ENCODE peak calls at places on chromosomes 13 and 19, in five cellular contexts. T is GM23338; E is effector memory CD4-positive, alpha-beta T cell; D is left ventricle myocardium inferior; B is stomach. V is an unnamed sample. For H3K4me1 and H3K36me3, the result is how much of the 10 kb centered on the place peaks cover.

GRCh38 chr13:101530293-101530692 is 77.8 kb downstream of the ITGBL1 start:
- DNase-seq in T (no peak), E (no peak), D (no peak), B (no peak), V (no peak)

GRCh38 chr19:16116067-16116466 is 4.4 kb downstream of the RAB8A start:
- DNase-seq in T (no peak), E (no peak), D (no peak), B (no peak), V (peak)

GRCh38 chr13:48161530-48162179 is 66.8 kb upstream of the MED4 start:
- DNase-seq in T (no peak), E (no peak), D (peak), B (peak), V (peak)

GRCh38 chr13:34344761-34345600 is 527.0 kb downstream of the RFC3 start:
- DNase-seq in T (no peak), E (no peak), D (no peak), B (no peak), V (no peak)

GRCh38 chr19:29682236-29682895 is 17.1 kb downstream of the PLEKHF1 start:
- DNase-seq in T (no peak), E (no peak), D (no peak), B (no peak), V (no peak)

GRCh38 chr13:76481738-76482137 is 404.5 kb downstream of the KCTD12 start:
- DNase-seq in T (no peak), E (no peak), D (no peak), B (no peak), V (no peak)

GRCh38 chr19:1243768-1244692 is 2.5 kb downstream of the ATP5F1D start:
- DNase-seq in T (peak), E (peak), D (peak), B (peak), V (peak)

GRCh38 chr19:58387338-58388174 is 487 bp downstream of the RPS5 start:
- DNase-seq in T (no peak), E (no peak), D (no peak), B (no peak), V (no peak)

GRCh38 chr13:27022571-27023311 is 148.9 kb downstream of the USP12 start:
- DNase-seq in T (no peak), E (no peak), D (no peak), B (peak), V (no peak)

GRCh38 chr19:50214699-50215543 is 11.5 kb downstream of the MYH14 start:
- DNase-seq in T (peak), E (no peak), D (no peak), B (peak), V (peak)

GRCh38 chr19:46546194-46546896 is 50.7 kb upstream of the PNMA8B start:
- DNase-seq in T (peak), E (no peak), D (no peak), B (peak), V (peak)

GRCh38 chr19:40542197-40542859 is 34.3 kb upstream of the SHKBP1 start:
- DNase-seq in T (no peak), E (no peak), D (peak), B (peak), V (no peak)

GRCh38 chr13:38686635-38687245 is at the start of gene FREM2:
- DNase-seq in T (peak), E (no peak), D (no peak), B (peak), V (peak)

GRCh38 chr13:80132741-80133601 is 208.0 kb downstream of the SPRY2 start:
- DNase-seq in T (peak), E (no peak), D (peak), B (peak), V (peak)

GRCh38 chr13:76210262-76210661 is 574.1 kb downstream of the LMO7 start:
- DNase-seq in T (no peak), E (no peak), D (peak), B (no peak), V (peak)

GRCh38 chr19:41862445-41862986 is 2.5 kb downstream of the RPS19 start:
- DNase-seq in T (no peak), E (no peak), D (no peak), B (no peak), V (no peak)

GRCh38 chr19:41861846-41862245 is 1.8 kb downstream of the RPS19 start:
- DNase-seq in T (no peak), E (no peak), D (no peak), B (no peak), V (no peak)

GRCh38 chr19:41863209-41863931 is 3.3 kb downstream of the RPS19 start:
- DNase-seq in T (no peak), E (no peak), D (no peak), B (no peak), V (no peak)

GRCh38 chr19:41866284-41866683 is 6.2 kb downstream of the RPS19 start:
- DNase-seq in T (no peak), E (no peak), D (no peak), B (no peak), V (no peak)

DNA sequence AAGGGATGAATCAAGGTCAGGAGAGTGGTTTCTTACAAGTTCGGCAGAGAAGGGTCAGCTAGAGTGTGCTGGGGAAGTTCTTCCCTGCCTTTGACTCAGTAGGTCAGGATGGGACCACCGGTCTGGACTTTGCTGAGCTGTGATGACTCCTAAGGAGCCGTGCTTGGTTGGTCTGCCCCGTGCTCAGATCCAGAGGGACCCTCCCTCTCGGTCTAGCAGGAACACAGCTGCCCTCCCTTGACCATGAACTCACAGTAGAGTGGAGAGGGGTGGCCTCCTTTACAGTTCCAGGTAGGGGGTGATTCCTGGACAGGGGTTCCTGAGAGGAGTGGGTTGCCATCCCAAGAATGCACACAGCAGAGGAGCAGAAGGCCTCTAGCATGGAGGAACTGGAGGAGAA is 4.3 kb downstream of the RPS19 start:
- DNase-seq in T (no peak), E (no peak), D (no peak), B (no peak), V (no peak)
- H3K4me1 ChIP-seq in T (under half), E (half or more), D (half or more), B (under half), V (under half)

GRCh38 chr19:49103331-49104085 is 10.7 kb upstream of the LIN7B start:
- DNase-seq in T (no peak), E (no peak), D (no peak), B (no peak), V (no peak)
- H3K36me3 ChIP-seq in T (under half), E (half or more), D (half or more), B (half or more), V (half or more)

GRCh38 chr13:70249332-70250064 is 141.2 kb upstream of the KLHL1 start:
- DNase-seq in T (peak), E (no peak), D (no peak), B (no peak), V (no peak)
- H3K4me1 ChIP-seq in T (under half), E (under half), D (under half), B (under half), V (under half)

GRCh38 chr19:2791876-2792275 is 6.6 kb downstream of the THOP1 start:
- DNase-seq in T (no peak), E (no peak), D (no peak), B (no peak), V (peak)
- H3K36me3 ChIP-seq in T (under half), E (under half), D (under half), B (half or more), V (under half)

GRCh38 chr13:112165712-112166111 is 98.8 kb downstream of the SOX1 start:
- DNase-seq in T (peak), E (no peak), D (no peak), B (no peak), V (no peak)

GRCh38 chr13:112161441-112162301 is 94.7 kb downstream of the SOX1 start:
- DNase-seq in T (peak), E (no peak), D (no peak), B (no peak), V (no peak)

GRCh38 chr13:112158961-112159360 is 92.0 kb downstream of the SOX1 start:
- DNase-seq in T (no peak), E (no peak), D (no peak), B (no peak), V (no peak)

GRCh38 chr13:112159575-112160547 is 92.9 kb downstream of the SOX1 start:
- DNase-seq in T (peak), E (no peak), D (no peak), B (no peak), V (no peak)

GRCh38 chr13:112160558-112160957 is 93.6 kb downstream of the SOX1 start:
- DNase-seq in T (no peak), E (no peak), D (no peak), B (no peak), V (no peak)
- H3K4me1 ChIP-seq in T (under half), E (under half), D (under half), B (under half), V (under half)

GRCh38 chr19:48473161-48473966 is 4.2 kb downstream of the CYTH2 start:
- DNase-seq in T (no peak), E (no peak), D (no peak), B (no peak), V (peak)

GRCh38 chr19:48475369-48476068 is 6.3 kb downstream of the CYTH2 start:
- DNase-seq in T (no peak), E (no peak), D (no peak), B (no peak), V (no peak)

GRCh38 chr19:48476176-48476575 is 7.0 kb downstream of the CYTH2 start:
- DNase-seq in T (no peak), E (no peak), D (no peak), B (no peak), V (no peak)

GRCh38 chr19:48471836-48472235 is 2.7 kb downstream of the CYTH2 start:
- DNase-seq in T (no peak), E (no peak), D (no peak), B (no peak), V (peak)

DNA sequence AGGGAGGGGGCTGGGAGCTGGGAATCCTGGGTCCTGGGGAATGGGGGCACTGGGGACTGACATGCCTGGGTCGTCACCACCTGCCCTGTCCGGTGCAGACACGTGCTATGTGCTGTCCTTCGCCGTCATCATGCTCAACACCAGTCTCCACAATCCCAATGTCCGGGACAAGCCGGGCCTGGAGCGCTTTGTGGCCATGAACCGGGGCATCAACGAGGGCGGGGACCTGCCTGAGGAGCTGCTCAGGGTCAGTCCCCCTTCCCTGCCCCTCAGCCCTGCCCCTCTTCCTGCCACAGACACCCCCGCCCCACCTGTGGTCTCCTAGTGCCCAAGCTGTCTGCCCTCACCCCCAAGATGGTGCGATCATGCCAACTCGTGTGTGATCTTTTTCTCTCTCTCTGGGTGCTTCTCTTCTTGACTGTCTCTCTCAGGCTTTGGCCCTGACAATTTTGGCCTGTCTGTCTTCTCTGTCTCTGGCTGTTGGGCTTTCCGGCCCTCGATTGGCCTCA is 5.0 kb downstream of the CYTH2 start:
- DNase-seq in T (no peak), E (no peak), D (no peak), B (no peak), V (no peak)
- H3K36me3 ChIP-seq in T (under half), E (half or more), D (half or more), B (half or more), V (half or more)

DNA sequence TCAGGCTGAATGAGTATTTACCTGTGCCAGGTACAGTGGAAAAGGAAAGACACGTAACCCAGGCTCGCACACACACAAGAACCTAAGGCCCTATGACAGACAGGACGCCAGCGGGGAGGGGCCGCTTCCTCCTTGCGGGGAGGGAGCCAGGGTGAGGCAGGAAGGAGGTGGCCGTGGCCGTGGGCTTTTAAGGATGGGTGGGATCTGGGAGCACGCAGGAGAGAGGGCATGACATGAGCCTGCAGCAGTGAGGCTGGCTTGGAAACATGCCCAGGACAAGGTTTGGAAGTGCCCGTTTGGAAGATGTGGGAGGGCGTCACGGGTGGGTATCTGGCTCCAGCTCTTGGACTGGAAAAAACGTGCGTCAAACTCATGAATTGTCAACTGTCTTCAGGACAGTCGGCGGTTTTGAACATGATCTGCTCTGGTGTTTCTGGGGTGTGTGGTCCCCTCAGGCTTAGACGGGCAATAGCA is 20.1 kb downstream of the SH3GL1 start:
- DNase-seq in T (no peak), E (peak), D (peak), B (no peak), V (peak)
- H3K4me1 ChIP-seq in T (under half), E (under half), D (half or more), B (half or more), V (under half)

DNA sequence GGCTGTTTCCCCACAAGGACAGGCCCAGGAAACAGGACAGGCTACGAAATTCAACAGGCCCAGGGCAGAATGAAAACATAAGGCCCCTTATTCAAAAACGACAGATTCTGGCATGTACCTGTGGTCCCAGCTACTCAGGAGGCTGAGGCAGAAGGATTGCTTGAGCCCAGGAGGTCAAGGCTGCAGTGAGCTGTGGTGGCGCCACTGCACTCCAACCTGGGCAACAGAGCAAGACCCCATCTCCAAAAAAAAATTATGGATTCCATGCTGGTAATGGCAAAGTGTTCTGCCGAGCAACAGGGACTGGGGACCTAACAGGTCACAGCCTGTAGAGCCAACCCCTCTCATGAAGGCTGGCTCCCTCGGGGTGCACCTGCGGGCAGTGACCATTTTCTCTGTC is 52.6 kb upstream of the USE1 start:
- DNase-seq in T (no peak), E (no peak), D (no peak), B (no peak), V (no peak)
- H3K36me3 ChIP-seq in T (half or more), E (half or more), D (half or more), B (half or more), V (under half)

V was measured in thyroid gland.